ENCODE peak calls at places on chromosomes 5 and 9, in ten cellular contexts. X is posterior cingulate gyrus, I is iPS DF 6.9, Y is KBM-7, H is NCI-H2081 treated with DMSO at 0.1 percent for 48 hours, T is anterior cingulate cortex, P is AG08396, Q is neural progenitor cell, R is left ventricle myocardium inferior, B is ELR. G is an unnamed sample.

GRCh38 chr5:131756942-131757341 is 39.9 kb downstream of the FNIP1 start:
- DNase-seq in X (no peak), I (no peak), Y (peak; percentile 57), H (no peak), T (no peak), P (no peak), Q (no peak), R (no peak), B (no peak), G (no peak)

GRCh38 chr5:159995841-159996240 is 13.1 kb upstream of the TTC1 start:
- DNase-seq in X (no peak), I (no peak), Y (no peak), H (no peak), T (no peak), P (no peak), Q (no peak), R (no peak), B (no peak), G (no peak)

GRCh38 chr5:176542135-176542595 is 5.0 kb upstream of the RNF44 start:
- DNase-seq in X (no peak), I (no peak), Y (peak; percentile 71), H (no peak), T (no peak), P (no peak), Q (no peak), R (peak; percentile 34), B (no peak), G (no peak)

GRCh38 chr5:160846642-160847041 is 5.4 kb downstream of the ATP10B start:
- DNase-seq in X (no peak), I (no peak), Y (no peak), H (no peak), T (no peak), P (no peak), Q (no peak), R (no peak), B (no peak), G (no peak)

GRCh38 chr5:90503596-90503995 is 25.8 kb downstream of the LYSMD3 start:
- DNase-seq in X (no peak), I (no peak), Y (no peak), H (no peak), T (no peak), P (no peak), Q (no peak), R (no peak), B (peak; percentile 59), G (no peak)

GRCh38 chr5:58335518-58335917 is 124.4 kb downstream of the PLK2 start:
- DNase-seq in X (no peak), I (no peak), Y (no peak), H (no peak), T (no peak), P (no peak), Q (no peak), R (no peak), B (peak; percentile 43), G (no peak)

GRCh38 chr9:130780865-130781504 is 54.1 kb upstream of the ABL1 start:
- DNase-seq in X (no peak), I (no peak), Y (no peak), H (no peak), T (no peak), P (peak; percentile 72), Q (no peak), R (peak; percentile 56), B (peak; percentile 89), G (no peak)

GRCh38 chr5:24226492-24226891 is 418.3 kb downstream of the CDH10 start:
- DNase-seq in X (no peak), I (no peak), Y (no peak), H (no peak), T (no peak), P (peak; percentile 6), Q (no peak), R (no peak), B (no peak), G (no peak)

GRCh38 chr9:137310190-137311052 is 8.3 kb upstream of the NRARP start:
- DNase-seq in X (no peak), I (no peak), Y (no peak), H (no peak), T (no peak), P (peak; percentile 8), Q (peak; percentile 18), R (peak; percentile 12), B (no peak), G (no peak)

GRCh38 chr9:120394058-120394669 is 185.8 kb downstream of the CDK5RAP2 start:
- DNase-seq in X (no peak), I (no peak), Y (peak; percentile 53), H (no peak), T (no peak), P (peak; percentile 83), Q (no peak), R (no peak), B (peak; percentile 93), G (no peak)

GRCh38 chr5:122101636-122102285 is 23.7 kb upstream of the LOX start:
- DNase-seq in X (no peak), I (no peak), Y (peak; percentile 40), H (no peak), T (no peak), P (no peak), Q (peak; percentile 43), R (no peak), B (peak; percentile 84), G (no peak)

GRCh38 chr5:177317959-177318377 is 6.3 kb upstream of the MXD3 start:
- DNase-seq in X (peak; percentile 74), I (no peak), Y (peak; percentile 79), H (peak; percentile 17), T (peak; percentile 48), P (peak; percentile 78), Q (peak; percentile 78), R (peak; percentile 65), B (peak; percentile 82), G (peak; percentile 55)

GRCh38 chr9:35102465-35102768 is 514 bp downstream of the STOML2 start:
- DNase-seq in X (no peak), I (no peak), Y (no peak), H (no peak), T (no peak), P (peak; percentile 27), Q (no peak), R (no peak), B (peak; percentile 51), G (no peak)

GRCh38 chr5:17094830-17095229 is 122.6 kb upstream of the BASP1 start:
- DNase-seq in X (no peak), I (no peak), Y (no peak), H (no peak), T (no peak), P (no peak), Q (no peak), R (no peak), B (no peak), G (no peak)

GRCh38 chr9:88923653-88924284 is 67.5 kb upstream of the S1PR3 start:
- DNase-seq in X (no peak), I (no peak), Y (no peak), H (no peak), T (no peak), P (no peak), Q (no peak), R (no peak), B (no peak), G (no peak)

GRCh38 chr5:7392401-7393024 is 3.4 kb upstream of the ADCY2 start:
- DNase-seq in X (peak; percentile 35), I (no peak), Y (peak; percentile 38), H (peak; percentile 53), T (peak; percentile 30), P (peak; percentile 62), Q (peak; percentile 66), R (no peak), B (no peak), G (peak; percentile 36)

GRCh38 chr9:118686940-118687339 is 682.3 kb downstream of the BRINP1 start:
- DNase-seq in X (no peak), I (no peak), Y (no peak), H (peak; percentile 34), T (no peak), P (no peak), Q (no peak), R (no peak), B (no peak), G (no peak)

GRCh38 chr9:22440841-22441240 is 5.8 kb upstream of the DMRTA1 start:
- DNase-seq in X (no peak), I (no peak), Y (no peak), H (no peak), T (no peak), P (no peak), Q (no peak), R (no peak), B (no peak), G (no peak)

GRCh38 chr9:126752881-126753670 is 51.8 kb upstream of the ZBTB43 start:
- DNase-seq in X (no peak), I (no peak), Y (no peak), H (no peak), T (no peak), P (no peak), Q (no peak), R (no peak), B (no peak), G (no peak)

GRCh38 chr9:113511856-113512761 is 48.6 kb downstream of the RGS3 start:
- DNase-seq in X (no peak), I (no peak), Y (peak; percentile 51), H (no peak), T (no peak), P (peak; percentile 32), Q (peak; percentile 60), R (no peak), B (peak; percentile 84), G (no peak)

GRCh38 chr5:137292461-137293025 is 206.6 kb downstream of the SPOCK1 start:
- DNase-seq in X (no peak), I (no peak), Y (no peak), H (no peak), T (no peak), P (no peak), Q (no peak), R (no peak), B (no peak), G (no peak)

GRCh38 chr9:113879906-113880305 is 3.8 kb downstream of the ZNF618 start:
- DNase-seq in X (no peak), I (no peak), Y (no peak), H (no peak), T (no peak), P (no peak), Q (no peak), R (no peak), B (no peak), G (no peak)

GRCh38 chr5:177453852-177454396 is 7.3 kb downstream of the PRR7 start:
- DNase-seq in X (peak; percentile 48), I (no peak), Y (no peak), H (no peak), T (peak; percentile 49), P (no peak), Q (no peak), R (no peak), B (no peak), G (no peak)

GRCh38 chr5:115423051-115423450 is 121.5 kb downstream of the FEM1C start:
- DNase-seq in X (no peak), I (no peak), Y (no peak), H (no peak), T (no peak), P (no peak), Q (no peak), R (no peak), B (peak; percentile 56), G (no peak)

GRCh38 chr5:79074641-79075040 is 5.1 kb downstream of the BHMT2 start:
- DNase-seq in X (no peak), I (no peak), Y (no peak), H (no peak), T (no peak), P (no peak), Q (no peak), R (no peak), B (peak; percentile 83), G (no peak)

GRCh38 chr9:129182625-129183494 is 4.8 kb upstream of the IER5L start:
- DNase-seq in X (no peak), I (no peak), Y (peak; percentile 33), H (no peak), T (no peak), P (no peak), Q (peak; percentile 86), R (no peak), B (peak; percentile 49), G (no peak)

GRCh38 chr5:139543423-139543991 is 17.6 kb upstream of the UBE2D2 start:
- DNase-seq in X (peak; percentile 50), I (no peak), Y (peak; percentile 71), H (no peak), T (peak; percentile 34), P (peak; percentile 25), Q (peak; percentile 76), R (peak; percentile 77), B (no peak), G (no peak)

GRCh38 chr9:94824913-94825619 is 98.6 kb downstream of the AOPEP start:
- DNase-seq in X (no peak), I (peak; percentile 27), Y (no peak), H (no peak), T (no peak), P (no peak), Q (peak; percentile 50), R (no peak), B (no peak), G (no peak)